ENCODE peak calls at places on chromosomes 7 and 10, in seven cellular contexts. Y is activated T-helper 1 cell treated with Interleukin-2 at 50 U/mL for 16 hours; W is activated CD8-positive, alpha-beta memory T cell treated with anti-CD3 and anti-CD28 coated beads for 24 hours; J is AG08396; S is T-helper 9 cell; H is M059J; R is stimulated activated CD4-positive, alpha-beta T cell treated with anti-CD3 and anti-CD28 coated beads, Interleukin-2, amount 100 ng/mL, for 24 hours. A is an unnamed sample.

GRCh38 chr7:89685287-89685686 is 469.0 kb upstream of the STEAP1 start:
- DNase-seq in S (no peak), W (no peak), J (no peak), H (no peak), R (no peak), Y (no peak), A (no peak)

GRCh38 chr10:122127943-122128342 is 139.0 kb downstream of the TACC2 start:
- DNase-seq in J (no peak), R (no peak), H (peak), S (no peak), W (no peak), Y (no peak), A (no peak)

GRCh38 chr10:70622541-70622940 is 20.0 kb upstream of the PRF1 start:
- DNase-seq in H (no peak), W (no peak), Y (no peak), S (no peak), J (no peak), R (no peak), A (no peak)

GRCh38 chr7:111132833-111133232 is 41.9 kb downstream of the LRRN3 start:
- DNase-seq in H (peak), S (no peak), W (no peak), J (no peak), R (no peak), Y (no peak), A (no peak)

GRCh38 chr7:157309990-157310668 is 26.7 kb upstream of the DNAJB6 start:
- DNase-seq in Y (no peak), J (peak), R (no peak), W (no peak), H (peak), S (no peak), A (no peak)

GRCh38 chr7:63040336-63040735 is 958.3 kb upstream of the ZNF722 start:
- DNase-seq in W (no peak), Y (no peak), R (no peak), H (no peak), S (no peak), J (no peak), A (no peak)

GRCh38 chr7:22667562-22668239 is 59.3 kb upstream of the IL6 start:
- DNase-seq in J (peak), W (no peak), R (no peak), S (no peak), Y (no peak), H (peak), A (no peak)

GRCh38 chr10:70757856-70758255 is 27.3 kb downstream of the TBATA start:
- DNase-seq in Y (no peak), R (no peak), J (no peak), H (no peak), W (no peak), S (no peak), A (no peak)

GRCh38 chr10:77926566-77927342 is at the start of gene DLG5:
- DNase-seq in R (peak), H (peak), S (no peak), Y (no peak), J (peak), W (peak), A (no peak)

GRCh38 chr7:141333459-141333858 is 217.8 kb upstream of the AGK start:
- DNase-seq in J (peak), H (peak), R (no peak), S (no peak), Y (no peak), W (no peak), A (no peak)

GRCh38 chr7:87875151-87876039 is 765 bp downstream of the SLC25A40 start:
- DNase-seq in S (no peak), R (no peak), J (no peak), H (peak), W (no peak), Y (peak), A (no peak)

GRCh38 chr10:113026679-113027078 is 76.6 kb downstream of the TCF7L2 start:
- DNase-seq in Y (no peak), S (no peak), W (no peak), H (peak), J (peak), R (no peak), A (no peak)

GRCh38 chr10:132020456-132020855 is 38.7 kb upstream of the BNIP3 start:
- DNase-seq in R (no peak), H (no peak), J (no peak), Y (no peak), S (no peak), W (no peak), A (no peak)

GRCh38 chr7:17680026-17680425 is 260.3 kb downstream of the SNX13 start:
- DNase-seq in H (peak), R (no peak), Y (no peak), W (no peak), J (no peak), S (no peak), A (no peak)

GRCh38 chr10:4224178-4224577 is 439.2 kb upstream of the KLF6 start:
- DNase-seq in R (no peak), W (no peak), J (no peak), H (no peak), Y (no peak), S (no peak), A (no peak)

GRCh38 chr10:21406595-21407218 is 118.8 kb downstream of the SKIDA1 start:
- DNase-seq in Y (no peak), R (peak), S (no peak), J (peak), W (no peak), H (peak), A (no peak)

A was measured in activated B cell treated with CpG ODN at 0.5 μM for 24 hours.